ENCODE peak calls at places on chromosomes 4 and X, in four cellular contexts. Q is adipocyte, P is NCI-H345, U is HCEC 1CT. S is an unnamed sample.

GRCh38 chrX:149010899-149011224 is 494.2 kb downstream of the IDS start:
- DNase-seq in Q (no peak), P (no peak), U (no peak), S (no peak)

GRCh38 chr4:112944006-112944405 is 105.4 kb upstream of the ANK2 start:
- DNase-seq in U (no peak), P (no peak), Q (no peak), S (no peak)

GRCh38 chr4:151455212-151455611 is 46.2 kb downstream of the FHIP1A start:
- DNase-seq in Q (no peak), U (no peak), P (no peak), S (no peak)

GRCh38 chr4:190020790-190021717 is 6.0 kb downstream of the FRG2 start:
- DNase-seq in U (no peak), Q (peak; percentile 50), P (no peak), S (no peak)

GRCh38 chrX:138771042-138771441 is 59.5 kb upstream of the FGF13 start:
- DNase-seq in Q (no peak), U (no peak), P (no peak), S (no peak)

GRCh38 chrX:22970861-22971260 is 28.9 kb upstream of the DDX53 start:
- DNase-seq in U (no peak), P (no peak), Q (no peak), S (no peak)

GRCh38 chr4:38177792-38178665 is 217.8 kb downstream of the PTTG2 start:
- DNase-seq in P (no peak), Q (no peak), U (no peak), S (no peak)

GRCh38 chr4:151302432-151302831 is 23.0 kb downstream of the SH3D19 start:
- DNase-seq in Q (no peak), P (no peak), U (no peak), S (no peak)

GRCh38 chr4:123661080-123661737 is 264.6 kb downstream of the SPRY1 start:
- DNase-seq in U (peak; percentile 13), P (no peak), Q (peak; percentile 67), S (no peak)

GRCh38 chr4:82787342-82787741 is 11.3 kb downstream of the SCD5 start:
- DNase-seq in Q (no peak), U (no peak), P (no peak), S (no peak)

GRCh38 chrX:55640854-55641253 is 17.7 kb downstream of the FOXR2 start:
- DNase-seq in P (no peak), U (no peak), Q (no peak), S (no peak)

GRCh38 chr4:72390409-72390808 is 178.6 kb downstream of the ADAMTS3 start:
- DNase-seq in Q (peak; percentile 67), P (no peak), U (no peak), S (no peak)

GRCh38 chr4:100679926-100680325 is 162.1 kb upstream of the EMCN start:
- DNase-seq in Q (no peak), P (no peak), U (no peak), S (no peak)

GRCh38 chr4:87932718-87933136 is 42.8 kb upstream of the SPP1 start:
- DNase-seq in Q (no peak), U (no peak), P (no peak), S (no peak)

GRCh38 chr4:54902976-54903375 is 222.4 kb downstream of the KDR start:
- DNase-seq in P (no peak), Q (no peak), U (no peak), S (no peak)

GRCh38 chr4:123361195-123361861 is 35.3 kb upstream of the SPRY1 start:
- DNase-seq in Q (peak; percentile 92), P (no peak), U (peak; percentile 82), S (no peak)

GRCh38 chr4:186819357-186820086 is 95.9 kb upstream of the FAT1 start:
- DNase-seq in Q (no peak), U (no peak), P (no peak), S (no peak)

GRCh38 chr4:47372561-47372960 is 90.9 kb downstream of the COMMD8 start:
- DNase-seq in P (no peak), Q (no peak), U (peak; percentile 9), S (no peak)

GRCh38 chr4:153792007-153792892 is 3.4 kb upstream of the SFRP2 start:
- DNase-seq in Q (peak; percentile 47), P (no peak), U (no peak), S (peak; percentile 58)

GRCh38 chrX:30865020-30865419 is 24.0 kb downstream of the TAB3 start:
- DNase-seq in U (no peak), Q (no peak), P (no peak), S (no peak)